ENCODE peak calls at places on chromosome 9, in eight cellular contexts. One of them, this sample, is unnamed.

GRCh38 chr9:123299558-123300126 is 31.3 kb upstream of the STRBP start:
- DNase-seq in cardiac muscle cell: no peak
- DNase-seq in ovary: no peak
- DNase-seq in left lung: no peak
- DNase-seq in astrocyte of the cerebellum: no peak
- DNase-seq in HFF-Myc: no peak
- DNase-seq in choroid plexus epithelial cell: no peak
- DNase-seq in GM12878: no peak
- DNase-seq in this sample: no peak

GRCh38 chr9:38119570-38119969 is 50.5 kb upstream of the SHB start:
- DNase-seq in cardiac muscle cell: no peak
- DNase-seq in ovary: no peak
- DNase-seq in left lung: no peak
- DNase-seq in astrocyte of the cerebellum: no peak
- DNase-seq in HFF-Myc: no peak
- DNase-seq in choroid plexus epithelial cell: no peak
- DNase-seq in GM12878: no peak
- DNase-seq in this sample: no peak

GRCh38 chr9:120505186-120505585 is 74.8 kb downstream of the CDK5RAP2 start:
- DNase-seq in cardiac muscle cell: peak; percentile 55
- DNase-seq in ovary: no peak
- DNase-seq in left lung: no peak
- DNase-seq in astrocyte of the cerebellum: no peak
- DNase-seq in HFF-Myc: no peak
- DNase-seq in choroid plexus epithelial cell: peak; percentile 47
- DNase-seq in GM12878: no peak
- DNase-seq in this sample: no peak

GRCh38 chr9:95793924-95794828 is 81.3 kb upstream of the ERCC6L2 start:
- DNase-seq in cardiac muscle cell: peak; percentile 93
- DNase-seq in ovary: no peak
- DNase-seq in left lung: no peak
- DNase-seq in astrocyte of the cerebellum: peak; percentile 96
- DNase-seq in HFF-Myc: peak; percentile 83
- DNase-seq in choroid plexus epithelial cell: peak; percentile 96
- DNase-seq in GM12878: no peak
- DNase-seq in this sample: no peak

GRCh38 chr9:104866186-104866585 is 61.8 kb downstream of the ABCA1 start:
- DNase-seq in cardiac muscle cell: peak; percentile 43
- DNase-seq in ovary: no peak
- DNase-seq in left lung: no peak
- DNase-seq in astrocyte of the cerebellum: no peak
- DNase-seq in HFF-Myc: no peak
- DNase-seq in choroid plexus epithelial cell: no peak
- DNase-seq in GM12878: no peak
- DNase-seq in this sample: no peak

GRCh38 chr9:25917593-25918426 is 239.6 kb upstream of the TUSC1 start:
- DNase-seq in cardiac muscle cell: no peak
- DNase-seq in ovary: no peak
- DNase-seq in left lung: no peak
- DNase-seq in astrocyte of the cerebellum: no peak
- DNase-seq in HFF-Myc: no peak
- DNase-seq in choroid plexus epithelial cell: no peak
- DNase-seq in GM12878: no peak
- DNase-seq in this sample: no peak

GRCh38 chr9:4281676-4282075 is 18.2 kb downstream of the GLIS3 start:
- DNase-seq in cardiac muscle cell: no peak
- DNase-seq in ovary: no peak
- DNase-seq in left lung: no peak
- DNase-seq in astrocyte of the cerebellum: no peak
- DNase-seq in HFF-Myc: no peak
- DNase-seq in choroid plexus epithelial cell: no peak
- DNase-seq in GM12878: no peak
- DNase-seq in this sample: no peak

GRCh38 chr9:73573235-73573634 is 421.6 kb downstream of the ANXA1 start:
- DNase-seq in cardiac muscle cell: no peak
- DNase-seq in ovary: no peak
- DNase-seq in left lung: no peak
- DNase-seq in astrocyte of the cerebellum: no peak
- DNase-seq in HFF-Myc: no peak
- DNase-seq in choroid plexus epithelial cell: no peak
- DNase-seq in GM12878: no peak
- DNase-seq in this sample: no peak

GRCh38 chr9:122370869-122371467 is at the start of gene PTGS1:
- DNase-seq in cardiac muscle cell: peak; percentile 80
- DNase-seq in ovary: peak; percentile 35
- DNase-seq in left lung: peak; percentile 90
- DNase-seq in astrocyte of the cerebellum: no peak
- DNase-seq in HFF-Myc: no peak
- DNase-seq in choroid plexus epithelial cell: no peak
- DNase-seq in GM12878: no peak
- DNase-seq in this sample: peak; percentile 45

GRCh38 chr9:122248448-122248865 is 16.2 kb downstream of the RBM18 start:
- DNase-seq in cardiac muscle cell: no peak
- DNase-seq in ovary: no peak
- DNase-seq in left lung: no peak
- DNase-seq in astrocyte of the cerebellum: no peak
- DNase-seq in HFF-Myc: no peak
- DNase-seq in choroid plexus epithelial cell: no peak
- DNase-seq in GM12878: no peak
- DNase-seq in this sample: no peak

GRCh38 chr9:71760901-71761300 is 7.4 kb downstream of the CEMIP2 start:
- DNase-seq in cardiac muscle cell: no peak
- DNase-seq in ovary: no peak
- DNase-seq in left lung: no peak
- DNase-seq in astrocyte of the cerebellum: no peak
- DNase-seq in HFF-Myc: no peak
- DNase-seq in choroid plexus epithelial cell: no peak
- DNase-seq in GM12878: no peak
- DNase-seq in this sample: no peak

GRCh38 chr9:79769476-79770275 is 197.9 kb downstream of the TLE4 start:
- DNase-seq in cardiac muscle cell: no peak
- DNase-seq in ovary: no peak
- DNase-seq in left lung: no peak
- DNase-seq in astrocyte of the cerebellum: no peak
- DNase-seq in HFF-Myc: no peak
- DNase-seq in choroid plexus epithelial cell: peak; percentile 18
- DNase-seq in GM12878: no peak
- DNase-seq in this sample: no peak

GRCh38 chr9:113989781-113990569 is 88.1 kb downstream of the AMBP start:
- DNase-seq in cardiac muscle cell: no peak
- DNase-seq in ovary: no peak
- DNase-seq in left lung: no peak
- DNase-seq in astrocyte of the cerebellum: no peak
- DNase-seq in HFF-Myc: no peak
- DNase-seq in choroid plexus epithelial cell: no peak
- DNase-seq in GM12878: no peak
- DNase-seq in this sample: no peak

GRCh38 chr9:76474419-76474818 is 15.4 kb downstream of the GCNT1 start:
- DNase-seq in cardiac muscle cell: no peak
- DNase-seq in ovary: no peak
- DNase-seq in left lung: no peak
- DNase-seq in astrocyte of the cerebellum: no peak
- DNase-seq in HFF-Myc: no peak
- DNase-seq in choroid plexus epithelial cell: no peak
- DNase-seq in GM12878: no peak
- DNase-seq in this sample: no peak

GRCh38 chr9:14313378-14313940 is 482 bp downstream of the NFIB start:
- DNase-seq in cardiac muscle cell: no peak
- DNase-seq in ovary: no peak
- DNase-seq in left lung: peak; percentile 66
- DNase-seq in astrocyte of the cerebellum: no peak
- DNase-seq in HFF-Myc: no peak
- DNase-seq in choroid plexus epithelial cell: peak; percentile 73
- DNase-seq in GM12878: no peak
- DNase-seq in this sample: no peak

GRCh38 chr9:114156658-114157421 is 1.5 kb downstream of the COL27A1 start:
- DNase-seq in cardiac muscle cell: peak; percentile 89
- DNase-seq in ovary: peak; percentile 79
- DNase-seq in left lung: peak; percentile 86
- DNase-seq in astrocyte of the cerebellum: peak; percentile 50
- DNase-seq in HFF-Myc: peak; percentile 59
- DNase-seq in choroid plexus epithelial cell: peak; percentile 78
- DNase-seq in GM12878: no peak
- DNase-seq in this sample: no peak

GRCh38 chr9:35558185-35558584 is 46.9 kb upstream of the TESK1 start:
- DNase-seq in cardiac muscle cell: no peak
- DNase-seq in ovary: no peak
- DNase-seq in left lung: no peak
- DNase-seq in astrocyte of the cerebellum: no peak
- DNase-seq in HFF-Myc: no peak
- DNase-seq in choroid plexus epithelial cell: no peak
- DNase-seq in GM12878: no peak
- DNase-seq in this sample: no peak

GRCh38 chr9:27851858-27852257 is 278.6 kb upstream of the C9orf72 start:
- DNase-seq in cardiac muscle cell: no peak
- DNase-seq in ovary: no peak
- DNase-seq in left lung: no peak
- DNase-seq in astrocyte of the cerebellum: no peak
- DNase-seq in HFF-Myc: no peak
- DNase-seq in choroid plexus epithelial cell: no peak
- DNase-seq in GM12878: no peak
- DNase-seq in this sample: no peak

GRCh38 chr9:129490583-129491485 is 130.1 kb downstream of the C9orf50 start:
- DNase-seq in cardiac muscle cell: no peak
- DNase-seq in ovary: peak; percentile 52
- DNase-seq in left lung: peak; percentile 82
- DNase-seq in astrocyte of the cerebellum: no peak
- DNase-seq in HFF-Myc: no peak
- DNase-seq in choroid plexus epithelial cell: peak; percentile 54
- DNase-seq in GM12878: no peak
- DNase-seq in this sample: no peak

GRCh38 chr9:100131875-100132430 is 32.9 kb downstream of the INVS start:
- DNase-seq in cardiac muscle cell: no peak
- DNase-seq in ovary: no peak
- DNase-seq in left lung: no peak
- DNase-seq in astrocyte of the cerebellum: peak; percentile 2
- DNase-seq in HFF-Myc: no peak
- DNase-seq in choroid plexus epithelial cell: no peak
- DNase-seq in GM12878: no peak
- DNase-seq in this sample: no peak

GRCh38 chr9:100129772-100130171 is 30.7 kb downstream of the INVS start:
- DNase-seq in cardiac muscle cell: no peak
- DNase-seq in ovary: no peak
- DNase-seq in left lung: no peak
- DNase-seq in astrocyte of the cerebellum: no peak
- DNase-seq in HFF-Myc: no peak
- DNase-seq in choroid plexus epithelial cell: no peak
- DNase-seq in GM12878: no peak
- DNase-seq in this sample: no peak

GRCh38 chr9:100134731-100135130 is 35.7 kb downstream of the INVS start:
- DNase-seq in cardiac muscle cell: no peak
- DNase-seq in ovary: no peak
- DNase-seq in left lung: no peak
- DNase-seq in astrocyte of the cerebellum: no peak
- DNase-seq in HFF-Myc: no peak
- DNase-seq in choroid plexus epithelial cell: no peak
- DNase-seq in GM12878: no peak
- DNase-seq in this sample: no peak
- TF ChIP-seq CTCF in cardiac muscle cell: no peak
- TF ChIP-seq CTCF in ovary: no peak
- TF ChIP-seq CTCF in left lung: no peak
- TF ChIP-seq CTCF in astrocyte of the cerebellum: no peak
- TF ChIP-seq CTCF in HFF-Myc: no peak
- TF ChIP-seq CTCF in choroid plexus epithelial cell: no peak
- TF ChIP-seq CTCF in GM12878: no peak
- TF ChIP-seq CTCF in this sample: no peak

DNA sequence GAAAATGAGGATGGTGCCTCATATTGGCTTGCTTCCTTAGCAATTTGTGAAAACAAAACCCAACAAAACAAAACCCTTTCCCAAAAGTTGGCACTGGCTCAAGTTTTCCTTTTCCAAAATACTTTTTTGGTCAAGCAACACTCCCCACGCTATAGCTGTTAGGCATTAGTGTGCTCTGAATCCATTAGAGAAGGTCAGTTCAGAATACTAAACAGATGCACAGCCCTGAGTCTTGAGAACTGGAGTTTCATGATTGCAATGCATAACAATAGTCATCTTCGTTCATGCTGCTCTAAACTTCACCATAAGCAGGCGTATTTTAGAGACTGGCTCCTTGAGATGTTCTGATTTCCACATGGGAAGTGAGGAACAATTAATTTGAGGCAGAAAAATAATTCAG is 172.0 kb upstream of the KLF9 start:
- DNase-seq in cardiac muscle cell: no peak
- DNase-seq in ovary: no peak
- DNase-seq in left lung: no peak
- DNase-seq in astrocyte of the cerebellum: no peak
- DNase-seq in HFF-Myc: no peak
- DNase-seq in choroid plexus epithelial cell: no peak
- DNase-seq in GM12878: no peak
- DNase-seq in this sample: no peak
- H3K4me3 ChIP-seq in cardiac muscle cell: no peak overlapping the region
- H3K4me3 ChIP-seq in ovary: no peak overlapping the region
- H3K4me3 ChIP-seq in left lung: no peak overlapping the region
- H3K4me3 ChIP-seq in astrocyte of the cerebellum: no peak overlapping the region
- H3K4me3 ChIP-seq in HFF-Myc: no peak overlapping the region
- H3K4me3 ChIP-seq in choroid plexus epithelial cell: no peak overlapping the region
- H3K4me3 ChIP-seq in GM12878: no peak overlapping the region
- H3K4me3 ChIP-seq in this sample: no peak overlapping the region

GRCh38 chr9:119282476-119283117 is 86.6 kb downstream of the BRINP1 start:
- DNase-seq in cardiac muscle cell: no peak
- DNase-seq in ovary: no peak
- DNase-seq in left lung: no peak
- DNase-seq in astrocyte of the cerebellum: peak; percentile 55
- DNase-seq in HFF-Myc: no peak
- DNase-seq in choroid plexus epithelial cell: no peak
- DNase-seq in GM12878: no peak
- DNase-seq in this sample: no peak

GRCh38 chr9:119284587-119285337 is 84.5 kb downstream of the BRINP1 start:
- DNase-seq in cardiac muscle cell: peak; percentile 55
- DNase-seq in ovary: no peak
- DNase-seq in left lung: no peak
- DNase-seq in astrocyte of the cerebellum: no peak
- DNase-seq in HFF-Myc: no peak
- DNase-seq in choroid plexus epithelial cell: peak; percentile 9
- DNase-seq in GM12878: no peak
- DNase-seq in this sample: no peak

GRCh38 chr9:119283118-119283794 is 86.0 kb downstream of the BRINP1 start:
- DNase-seq in cardiac muscle cell: peak; percentile 13
- DNase-seq in ovary: no peak
- DNase-seq in left lung: no peak
- DNase-seq in astrocyte of the cerebellum: peak; percentile 27
- DNase-seq in HFF-Myc: no peak
- DNase-seq in choroid plexus epithelial cell: peak; percentile 2
- DNase-seq in GM12878: no peak
- DNase-seq in this sample: no peak

GRCh38 chr9:119280740-119281485 is 88.3 kb downstream of the BRINP1 start:
- DNase-seq in cardiac muscle cell: no peak
- DNase-seq in ovary: no peak
- DNase-seq in left lung: no peak
- DNase-seq in astrocyte of the cerebellum: no peak
- DNase-seq in HFF-Myc: no peak
- DNase-seq in choroid plexus epithelial cell: no peak
- DNase-seq in GM12878: no peak
- DNase-seq in this sample: peak; percentile 10

GRCh38 chr9:119284118-119284517 is 85.1 kb downstream of the BRINP1 start:
- DNase-seq in cardiac muscle cell: peak; percentile 26
- DNase-seq in ovary: no peak
- DNase-seq in left lung: no peak
- DNase-seq in astrocyte of the cerebellum: peak; percentile 16
- DNase-seq in HFF-Myc: no peak
- DNase-seq in choroid plexus epithelial cell: peak; percentile 16
- DNase-seq in GM12878: no peak
- DNase-seq in this sample: peak; percentile 2
- TF ChIP-seq CTCF in cardiac muscle cell: peak; percentile 21
- TF ChIP-seq CTCF in ovary: no peak
- TF ChIP-seq CTCF in left lung: no peak
- TF ChIP-seq CTCF in astrocyte of the cerebellum: peak; percentile 37
- TF ChIP-seq CTCF in HFF-Myc: no peak
- TF ChIP-seq CTCF in choroid plexus epithelial cell: peak; percentile 17
- TF ChIP-seq CTCF in GM12878: peak; percentile 14
- TF ChIP-seq CTCF in this sample: no peak

GRCh38 chr9:136618578-136619547 is 43.9 kb upstream of the EGFL7 start:
- DNase-seq in cardiac muscle cell: no peak
- DNase-seq in ovary: no peak
- DNase-seq in left lung: peak; percentile 90
- DNase-seq in astrocyte of the cerebellum: no peak
- DNase-seq in HFF-Myc: no peak
- DNase-seq in choroid plexus epithelial cell: no peak
- DNase-seq in GM12878: no peak
- DNase-seq in this sample: peak; percentile 59
- H3K4me3 ChIP-seq in cardiac muscle cell: no peak overlapping the region
- H3K4me3 ChIP-seq in ovary: no peak overlapping the region
- H3K4me3 ChIP-seq in left lung: no peak overlapping the region
- H3K4me3 ChIP-seq in astrocyte of the cerebellum: no peak overlapping the region
- H3K4me3 ChIP-seq in HFF-Myc: no peak overlapping the region
- H3K4me3 ChIP-seq in choroid plexus epithelial cell: no peak overlapping the region
- H3K4me3 ChIP-seq in GM12878: no peak overlapping the region
- H3K4me3 ChIP-seq in this sample: no peak overlapping the region

This sample was measured in GM12865.